ENCODE peak calls at places on chromosomes 3 and 15, in five cellular contexts. Y is lower lobe of right lung, Z is HFFc6, D is neural crest cell, H is foreskin fibroblast. K is an unnamed sample.

GRCh38 chr3:53342353-53342752 is 5.0 kb downstream of the DCP1A start:
- DNase-seq in D (no peak), H (no peak), Z (no peak), Y (no peak), K (no peak)

GRCh38 chr3:9704343-9705322 is 1.0 kb downstream of the CPNE9 start:
- DNase-seq in Y (peak), D (peak), H (peak), Z (no peak), K (no peak)

GRCh38 chr3:123292321-123293310 is 90.9 kb downstream of the SEC22A start:
- DNase-seq in Z (no peak), D (no peak), H (no peak), Y (no peak), K (no peak)

GRCh38 chr3:18241837-18242236 is 183.3 kb downstream of the SATB1 start:
- DNase-seq in Y (no peak), Z (peak), H (no peak), D (no peak), K (peak)

GRCh38 chr3:42177801-42178150 is 86.6 kb downstream of the TRAK1 start:
- DNase-seq in D (no peak), Z (no peak), Y (no peak), H (no peak), K (no peak)

GRCh38 chr3:99578339-99578970 is 59.9 kb upstream of the COL8A1 start:
- DNase-seq in H (no peak), D (no peak), Y (no peak), Z (no peak), K (no peak)

GRCh38 chr3:170440346-170440745 is 21.7 kb downstream of the CLDN11 start:
- DNase-seq in D (no peak), H (no peak), Z (peak), Y (no peak), K (no peak)

GRCh38 chr3:152047465-152047864 is 174.0 kb downstream of the SUCNR1 start:
- DNase-seq in Y (no peak), Z (peak), H (peak), D (no peak), K (peak)

GRCh38 chr3:190581041-190581501 is 67.2 kb downstream of the IL1RAP start:
- DNase-seq in H (peak), Y (no peak), Z (peak), D (no peak), K (peak)

GRCh38 chr3:143529018-143529478 is 319.2 kb downstream of the SLC9A9 start:
- DNase-seq in Z (no peak), Y (no peak), H (no peak), D (no peak), K (peak)

GRCh38 chr15:68576253-68577236 is 2.2 kb upstream of the CORO2B start:
- DNase-seq in Z (no peak), Y (no peak), H (no peak), D (no peak), K (no peak)

GRCh38 chr15:98322551-98322950 is 325.8 kb upstream of the IGF1R start:
- DNase-seq in D (no peak), Y (no peak), Z (no peak), H (no peak), K (no peak)

GRCh38 chr15:28106294-28107110 is 7.4 kb upstream of the OCA2 start:
- DNase-seq in D (no peak), Z (no peak), H (no peak), Y (peak), K (no peak)

GRCh38 chr3:171028025-171028778 is 1.7 kb upstream of the SLC2A2 start:
- DNase-seq in Z (peak), H (peak), Y (peak), D (no peak), K (peak)

GRCh38 chr15:41256577-41257038 is 25.5 kb downstream of the CHP1 start:
- DNase-seq in H (no peak), Y (no peak), D (no peak), Z (no peak), K (peak)

GRCh38 chr15:57150066-57150865 is 226.0 kb upstream of the CGNL1 start:
- DNase-seq in Z (peak), D (no peak), H (no peak), Y (no peak), K (no peak)

GRCh38 chr3:149186219-149186618 is 35.4 kb downstream of the CP start:
- DNase-seq in D (no peak), Y (no peak), Z (no peak), H (no peak), K (no peak)

GRCh38 chr3:118641608-118642007 is 393.0 kb downstream of the IGSF11 start:
- DNase-seq in H (no peak), Z (no peak), D (peak), Y (no peak), K (no peak)

GRCh38 chr3:183085634-183086390 is 13.5 kb downstream of the MCCC1 start:
- DNase-seq in Z (peak), Y (no peak), D (peak), H (no peak), K (peak)

GRCh38 chr3:113312416-113312815 is 101.1 kb downstream of the BOC start:
- DNase-seq in H (no peak), D (no peak), Z (no peak), Y (no peak), K (no peak)

GRCh38 chr3:9468460-9468859 is 71.0 kb downstream of the SETD5 start:
- DNase-seq in H (no peak), D (no peak), Z (peak), Y (no peak), K (no peak)

GRCh38 chr3:69204315-69204957 is 82.0 kb upstream of the LMOD3 start:
- DNase-seq in H (no peak), D (no peak), Z (no peak), Y (no peak), K (no peak)

GRCh38 chr3:69838217-69838616 is 99.0 kb downstream of the MITF start:
- DNase-seq in Y (no peak), Z (peak), D (no peak), H (peak), K (peak)

GRCh38 chr15:70153948-70154439 is 56.3 kb upstream of the TLE3 start:
- DNase-seq in H (no peak), Y (no peak), Z (no peak), D (no peak), K (no peak)

GRCh38 chr15:90360746-90361145 is 8.7 kb downstream of the ZNF774 start:
- DNase-seq in H (no peak), D (no peak), Z (no peak), Y (no peak), K (no peak)

GRCh38 chr3:107710851-107711250 is 188.1 kb downstream of the BBX start:
- DNase-seq in H (peak), Y (peak), Z (no peak), D (no peak), K (peak)

GRCh38 chr15:72961326-72961725 is 90.9 kb upstream of the NEO1 start:
- DNase-seq in H (no peak), Y (no peak), Z (no peak), D (no peak), K (no peak)

GRCh38 chr3:167940241-167940640 is 155.5 kb downstream of the GOLIM4 start:
- DNase-seq in Z (no peak), H (no peak), Y (no peak), D (no peak), K (no peak)

GRCh38 chr3:52112056-52112455 is 42.2 kb downstream of the POC1A start:
- DNase-seq in D (no peak), H (no peak), Z (no peak), Y (peak), K (no peak)

GRCh38 chr3:52110502-52110901 is 43.7 kb downstream of the POC1A start:
- DNase-seq in Z (no peak), H (no peak), D (no peak), Y (peak), K (no peak)

GRCh38 chr3:52109556-52110380 is 44.5 kb downstream of the POC1A start:
- DNase-seq in H (no peak), D (no peak), Z (no peak), Y (peak), K (no peak)

GRCh38 chr3:52106951-52107611 is 47.1 kb downstream of the POC1A start:
- DNase-seq in D (no peak), H (no peak), Z (no peak), Y (peak), K (no peak)

DNA sequence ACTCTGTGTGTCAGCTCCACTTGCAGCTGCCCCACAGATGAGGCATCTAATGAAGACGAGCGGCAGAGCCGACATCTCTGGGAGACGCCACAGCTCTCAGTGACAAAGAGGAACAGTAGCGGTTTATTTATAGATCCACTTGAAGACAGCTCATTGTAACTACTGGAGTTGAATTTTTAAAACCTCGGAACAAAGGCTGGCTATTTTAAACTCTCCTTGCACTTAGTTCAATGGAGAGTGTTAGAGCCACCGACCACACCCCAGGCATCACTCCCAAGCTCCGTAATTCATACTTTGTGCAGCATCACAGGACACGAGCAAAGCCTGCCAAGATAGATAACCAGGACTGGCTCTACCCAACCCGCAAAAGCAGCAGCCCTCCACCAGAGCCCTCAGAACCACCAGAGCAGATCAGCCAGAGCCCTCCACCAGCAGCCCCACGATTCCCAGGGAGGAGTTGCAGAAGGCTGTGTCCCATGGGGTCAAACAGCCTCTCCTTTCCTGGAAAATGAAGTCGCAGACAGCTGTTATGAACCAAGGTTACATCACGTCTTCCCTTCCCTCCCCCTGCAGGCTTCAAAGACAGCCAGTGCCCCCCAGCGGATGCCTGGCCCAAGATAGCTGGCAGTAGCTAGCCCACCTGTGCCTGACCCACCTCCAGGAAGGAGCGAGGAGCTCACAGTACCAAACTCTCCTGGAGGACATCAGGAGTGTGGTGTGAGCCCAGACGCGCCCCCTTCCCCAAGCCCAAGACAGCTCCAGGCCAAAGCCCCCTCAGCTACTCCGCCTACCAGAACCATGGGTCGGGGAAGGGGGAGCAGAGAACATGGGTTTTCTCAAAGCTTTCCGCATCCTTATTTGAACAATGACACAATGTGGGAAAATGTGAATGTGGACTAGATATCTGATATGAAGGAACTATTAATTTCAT is 45.7 kb downstream of the POC1A start:
- DNase-seq in H (no peak), Y (peak), Z (no peak), D (no peak), K (peak)
- TF ChIP-seq CTCF in H (peak), Y (peak), Z (peak), D (no peak), K (peak)

DNA sequence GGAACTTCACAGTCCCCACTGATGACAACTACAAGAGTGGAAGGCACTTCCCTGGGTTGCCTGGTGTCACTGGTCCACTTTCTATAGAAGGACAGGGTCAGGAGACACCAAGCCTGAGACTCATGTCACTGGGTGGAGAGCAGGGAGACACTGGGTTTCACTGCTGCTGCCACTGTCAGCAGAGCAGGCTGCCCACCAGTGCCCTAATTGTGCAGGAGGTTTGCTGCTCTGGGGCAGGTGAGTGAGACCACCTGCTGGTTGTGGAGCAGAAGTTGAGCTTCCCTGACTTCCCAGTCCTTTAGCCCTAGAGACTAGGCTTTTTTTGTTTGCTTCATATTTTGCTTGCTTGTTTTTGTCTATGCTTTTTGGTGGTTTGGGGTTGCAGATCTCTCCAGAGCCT is 528.4 kb upstream of the RGMA start:
- DNase-seq in H (no peak), Z (no peak), D (no peak), Y (no peak), K (no peak)
- TF ChIP-seq CTCF in H (no peak), Z (no peak), D (no peak), Y (no peak), K (no peak)

GRCh38 chr15:99961011-99961441 is 227.8 kb upstream of the LYSMD4 start:
- DNase-seq in Y (no peak), Z (no peak), D (no peak), H (no peak), K (no peak)
- TF ChIP-seq CTCF in Y (peak), Z (peak), D (peak), H (no peak), K (peak)

GRCh38 chr15:92898988-92899909 is 875 bp upstream of the CHD2 start:
- DNase-seq in D (no peak), Y (no peak), Z (no peak), H (peak), K (no peak)
- TF ChIP-seq CTCF in D (peak), Y (peak), Z (peak), H (peak), K (peak)

DNA sequence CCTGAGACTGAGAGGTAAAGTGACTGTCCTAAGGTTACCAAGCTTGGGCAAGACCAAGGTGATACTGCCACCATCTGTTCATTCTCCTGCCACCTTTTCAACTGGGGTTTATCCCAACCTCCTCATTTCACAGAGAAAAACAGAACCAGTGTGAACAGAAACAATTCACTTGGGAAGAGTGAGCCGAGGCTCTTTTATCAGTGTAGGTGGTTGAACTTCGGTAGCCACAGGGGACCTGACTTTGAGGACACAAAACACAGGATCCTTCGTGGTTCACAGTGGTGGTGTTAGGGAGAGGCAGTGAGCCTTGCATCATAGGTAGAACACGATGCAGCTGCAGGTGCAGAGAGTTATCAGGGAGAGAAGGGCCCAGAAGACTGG is 72.8 kb upstream of the ICE2 start:
- DNase-seq in Y (no peak), Z (no peak), H (no peak), D (no peak), K (no peak)
- TF ChIP-seq CTCF in Y (no peak), Z (no peak), H (no peak), D (no peak), K (no peak)

GRCh38 chr3:14426305-14426620 is 23.9 kb downstream of the SLC6A6 start:
- DNase-seq in Z (no peak), H (no peak), D (no peak), Y (no peak), K (no peak)

GRCh38 chr3:14424711-14425573 is 22.5 kb downstream of the SLC6A6 start:
- DNase-seq in Y (peak), H (no peak), D (no peak), Z (no peak), K (no peak)

GRCh38 chr3:14423197-14423743 is 20.9 kb downstream of the SLC6A6 start:
- DNase-seq in Y (peak), D (no peak), H (no peak), Z (no peak), K (no peak)

GRCh38 chr3:14423963-14424362 is 21.6 kb downstream of the SLC6A6 start:
- DNase-seq in Z (no peak), Y (no peak), D (no peak), H (no peak), K (no peak)

DNA sequence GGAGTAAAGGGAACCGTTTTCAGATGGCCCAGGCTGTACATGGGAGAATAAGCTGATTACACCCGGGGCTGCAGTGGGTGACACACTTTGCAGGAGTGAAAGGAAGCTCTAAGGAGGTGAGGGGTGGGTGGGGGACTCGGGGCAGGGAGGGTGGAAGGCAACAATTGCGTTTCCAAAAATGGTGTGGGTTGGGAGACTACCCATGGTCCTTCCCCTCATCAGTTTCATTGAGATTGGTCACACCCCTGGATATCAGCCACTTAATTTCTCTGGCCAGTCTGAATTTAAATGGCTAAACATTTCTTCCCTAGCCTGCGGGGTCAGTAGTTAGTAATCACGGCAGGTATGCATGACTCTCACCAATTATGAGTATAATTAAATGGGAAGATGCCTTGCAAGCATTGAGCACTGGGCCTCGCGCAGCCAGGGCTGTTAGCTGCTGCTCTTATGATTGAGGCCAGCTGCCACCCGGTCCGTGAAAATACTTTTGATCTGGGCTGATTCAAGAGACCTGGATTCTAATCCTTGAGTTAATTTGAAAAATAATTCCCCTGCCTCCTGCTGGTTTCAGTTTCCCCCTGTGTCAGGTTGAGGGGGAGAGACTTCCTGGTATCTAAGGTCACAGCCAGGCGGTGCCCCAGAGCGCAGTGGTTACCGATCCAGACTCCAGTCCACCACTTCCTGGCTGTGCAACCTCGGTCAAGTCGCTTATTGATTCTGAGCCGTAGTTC is 23.3 kb downstream of the SLC6A6 start:
- DNase-seq in Z (no peak), Y (peak), H (no peak), D (no peak), K (no peak)
- TF ChIP-seq CTCF in Z (no peak), Y (peak), H (no peak), D (no peak), K (no peak)

GRCh38 chr3:129442486-129442885 is 2.5 kb downstream of the IFT122 start:
- DNase-seq in Y (no peak), Z (no peak), D (no peak), H (no peak), K (no peak)

GRCh38 chr3:129441215-129441614 is 1.2 kb downstream of the IFT122 start:
- DNase-seq in H (no peak), Z (no peak), D (no peak), Y (no peak), K (no peak)

GRCh38 chr3:129440648-129441190 is 695 bp downstream of the IFT122 start:
- DNase-seq in Z (no peak), H (no peak), Y (no peak), D (no peak), K (no peak)

GRCh38 chr3:129442947-129443346 is 2.9 kb downstream of the IFT122 start:
- DNase-seq in Y (no peak), H (no peak), D (no peak), Z (no peak), K (no peak)

DNA sequence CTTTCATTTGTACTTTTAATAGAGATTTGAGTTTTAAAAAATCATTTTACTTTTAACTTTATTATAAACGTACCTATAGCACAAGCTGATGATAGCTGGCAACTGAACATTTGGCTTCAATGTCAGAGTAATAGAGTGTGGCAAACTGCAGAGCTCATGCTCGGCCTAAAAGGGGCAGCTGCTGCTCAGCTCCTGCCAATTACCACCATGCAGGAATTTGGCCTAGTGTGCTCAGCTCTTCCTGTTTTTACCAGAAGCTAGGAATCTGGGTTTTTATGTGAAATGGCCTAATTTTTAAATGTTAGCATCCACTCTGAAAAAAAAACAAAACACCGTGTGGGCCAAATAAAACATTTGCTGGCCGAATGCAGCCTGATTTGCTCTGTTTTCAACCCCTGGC is 1.8 kb downstream of the IFT122 start:
- DNase-seq in D (no peak), H (peak), Y (no peak), Z (peak), K (peak)
- TF ChIP-seq CTCF in D (no peak), H (no peak), Y (no peak), Z (peak), K (peak)

DNA sequence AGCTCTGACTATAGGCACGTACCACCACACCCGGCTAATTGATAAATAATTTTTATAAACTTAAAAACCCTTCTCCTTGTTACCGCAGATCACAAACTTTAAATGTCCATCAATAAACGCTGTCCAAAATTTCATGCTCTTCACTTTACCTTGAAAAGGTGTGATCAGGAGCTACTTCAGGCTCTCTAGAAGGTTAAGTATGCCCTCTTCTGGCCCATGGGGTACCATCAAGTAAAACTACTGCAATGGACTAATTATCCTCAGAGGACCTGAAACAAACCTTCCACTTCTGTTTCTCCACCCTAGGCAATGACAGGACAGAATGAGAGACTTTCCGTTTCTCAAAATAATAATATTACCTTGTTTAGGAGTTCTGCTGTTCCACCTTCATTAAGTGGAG is 9.2 kb downstream of the LZTFL1 start:
- DNase-seq in D (no peak), H (no peak), Y (no peak), Z (no peak), K (peak)
- TF ChIP-seq CTCF in D (peak), H (no peak), Y (no peak), Z (peak), K (peak)